ENCODE peak calls at places on chromosomes 11 and 22, in seven cellular contexts. A is astrocyte of the cerebellum, W is AG04449, J is cardiac fibroblast, N is HFFc6, B is hippocampal formation, F is retinal pigment epithelial cell. R is an unnamed sample.

GRCh38 chr22:34414467-34415440 is 494.5 kb upstream of the LARGE1 start:
- DNase-seq in A (no peak), W (no peak), J (peak; percentile 0), N (no peak), B (no peak), F (no peak), R (no peak)

GRCh38 chr11:69295995-69296889 is 2.3 kb downstream of the MYEOV start:
- DNase-seq in A (no peak), W (no peak), J (peak; percentile 87), N (peak; percentile 35), B (no peak), F (no peak), R (no peak)

GRCh38 chr11:69187540-69188065 is 31.9 kb downstream of the SMIM38 start:
- DNase-seq in A (no peak), W (no peak), J (no peak), N (no peak), B (no peak), F (no peak), R (no peak)

GRCh38 chr11:122306776-122307479 is 190.9 kb upstream of the BLID start:
- DNase-seq in A (no peak), W (no peak), J (no peak), N (no peak), B (peak; percentile 65), F (no peak), R (no peak)

GRCh38 chr11:45180158-45180887 is 33.9 kb downstream of the PRDM11 start:
- DNase-seq in A (no peak), W (no peak), J (peak; percentile 49), N (peak; percentile 13), B (no peak), F (no peak), R (no peak)

GRCh38 chr11:87820026-87820425 is 355.2 kb downstream of the RAB38 start:
- DNase-seq in A (peak; percentile 19), W (no peak), J (no peak), N (no peak), B (peak; percentile 9), F (no peak), R (no peak)

GRCh38 chr11:61022311-61023085 is 51.0 kb downstream of the CD6 start:
- DNase-seq in A (no peak), W (no peak), J (no peak), N (no peak), B (no peak), F (no peak), R (no peak)

GRCh38 chr22:19723165-19723989 is at the start of gene GP1BB:
- DNase-seq in A (no peak), W (no peak), J (peak; percentile 25), N (no peak), B (no peak), F (no peak), R (no peak)

GRCh38 chr11:100740440-100740839 is 53.4 kb downstream of the ARHGAP42 start:
- DNase-seq in A (no peak), W (no peak), J (peak; percentile 81), N (no peak), B (no peak), F (no peak), R (no peak)

GRCh38 chr11:117669062-117669461 is 128.0 kb downstream of the DSCAML1 start:
- DNase-seq in A (no peak), W (no peak), J (no peak), N (no peak), B (no peak), F (no peak), R (no peak)

GRCh38 chr11:120462825-120463224 is 48.7 kb upstream of the GRIK4 start:
- DNase-seq in A (no peak), W (no peak), J (no peak), N (no peak), B (no peak), F (no peak), R (no peak)

GRCh38 chr11:1520209-1520986 is 33.8 kb upstream of the MOB2 start:
- DNase-seq in A (no peak), W (no peak), J (no peak), N (no peak), B (no peak), F (no peak), R (no peak)

GRCh38 chr11:125188021-125188420 is 23.5 kb downstream of the PKNOX2 start:
- DNase-seq in A (no peak), W (no peak), J (no peak), N (no peak), B (no peak), F (no peak), R (no peak)

GRCh38 chr11:28697920-28698827 is 590.0 kb downstream of the METTL15 start:
- DNase-seq in A (peak; percentile 39), W (no peak), J (peak; percentile 68), N (no peak), B (peak; percentile 7), F (no peak), R (peak; percentile 4)

GRCh38 chr11:46050065-46050464 is 71.2 kb downstream of the PHF21A start:
- DNase-seq in A (peak; percentile 90), W (peak; percentile 79), J (peak; percentile 93), N (peak; percentile 84), B (no peak), F (peak; percentile 97), R (no peak)

GRCh38 chr22:20238567-20239062 is 29.5 kb downstream of the RTN4R start:
- DNase-seq in A (no peak), W (no peak), J (no peak), N (no peak), B (no peak), F (peak; percentile 8), R (no peak)

GRCh38 chr11:70099578-70100282 is 21.6 kb downstream of the ANO1 start:
- DNase-seq in A (no peak), W (no peak), J (no peak), N (no peak), B (no peak), F (no peak), R (no peak)

GRCh38 chr11:78838417-78838816 is 263.8 kb upstream of the NARS2 start:
- DNase-seq in A (no peak), W (no peak), J (no peak), N (no peak), B (no peak), F (no peak), R (no peak)

GRCh38 chr11:113255096-113255495 is 59.3 kb upstream of the TTC12 start:
- DNase-seq in A (no peak), W (no peak), J (no peak), N (no peak), B (no peak), F (no peak), R (no peak)

GRCh38 chr22:49238181-49239141 is 589.2 kb downstream of the BRD1 start:
- DNase-seq in A (no peak), W (no peak), J (no peak), N (no peak), B (no peak), F (no peak), R (no peak)

GRCh38 chr11:34654491-34655334 is 33.8 kb downstream of the EHF start:
- DNase-seq in A (no peak), W (no peak), J (peak; percentile 79), N (peak; percentile 64), B (peak; percentile 48), F (no peak), R (peak; percentile 84)

GRCh38 chr22:24177045-24177444 is 4.2 kb upstream of the SUSD2 start:
- DNase-seq in A (no peak), W (no peak), J (no peak), N (no peak), B (no peak), F (no peak), R (no peak)

GRCh38 chr11:130872961-130873360 is 43.3 kb downstream of the SNX19 start:
- DNase-seq in A (peak; percentile 72), W (no peak), J (peak; percentile 26), N (peak; percentile 64), B (no peak), F (no peak), R (no peak)

GRCh38 chr11:4441500-4441899 is 7.6 kb upstream of the OR52K2 start:
- DNase-seq in A (no peak), W (no peak), J (no peak), N (no peak), B (no peak), F (no peak), R (no peak)

GRCh38 chr22:27206001-27206746 is 548.8 kb downstream of the MIAT start:
- DNase-seq in A (peak; percentile 24), W (no peak), J (peak; percentile 31), N (no peak), B (no peak), F (no peak), R (no peak)

GRCh38 chr11:74449369-74449931 is 17.9 kb downstream of the KCNE3 start:
- DNase-seq in A (peak; percentile 77), W (peak; percentile 23), J (peak; percentile 89), N (peak; percentile 85), B (peak; percentile 85), F (peak; percentile 28), R (no peak)

GRCh38 chr22:46460835-46461234 is 76.6 kb downstream of the CELSR1 start:
- DNase-seq in A (no peak), W (no peak), J (no peak), N (no peak), B (no peak), F (no peak), R (no peak)

GRCh38 chr22:38397189-38398097 is 57.6 kb downstream of the KCNJ4 start:
- DNase-seq in A (no peak), W (no peak), J (peak; percentile 65), N (no peak), B (no peak), F (no peak), R (no peak)

GRCh38 chr22:43279867-43280519 is 63.2 kb downstream of the SCUBE1 start:
- DNase-seq in A (no peak), W (no peak), J (no peak), N (no peak), B (no peak), F (no peak), R (no peak)

GRCh38 chr11:18987454-18988231 is 48.4 kb upstream of the MRGPRX1 start:
- DNase-seq in A (peak; percentile 1), W (no peak), J (no peak), N (peak; percentile 63), B (no peak), F (no peak), R (no peak)

GRCh38 chr11:120096756-120097191 is 41.1 kb downstream of the TRIM29 start:
- DNase-seq in A (no peak), W (no peak), J (no peak), N (no peak), B (no peak), F (no peak), R (no peak)

GRCh38 chr11:122717264-122717867 is 61.8 kb downstream of the UBASH3B start:
- DNase-seq in A (no peak), W (no peak), J (no peak), N (no peak), B (no peak), F (no peak), R (no peak)

GRCh38 chr11:65911682-65912568 is 6.9 kb downstream of the C11orf68 start:
- DNase-seq in A (no peak), W (no peak), J (peak; percentile 87), N (peak; percentile 85), B (no peak), F (no peak), R (no peak)

GRCh38 chr11:55571828-55572227 is at the start of gene OR4C16:
- DNase-seq in A (no peak), W (no peak), J (no peak), N (no peak), B (no peak), F (no peak), R (no peak)

GRCh38 chr11:15073361-15074205 is at the start of gene CALCB:
- DNase-seq in A (no peak), W (no peak), J (peak; percentile 16), N (no peak), B (no peak), F (no peak), R (no peak)

GRCh38 chr22:31142285-31142684 is 2.0 kb upstream of the PLA2G3 start:
- DNase-seq in A (no peak), W (no peak), J (no peak), N (no peak), B (no peak), F (no peak), R (no peak)

GRCh38 chr11:44421090-44421675 is 111.2 kb upstream of the ALX4 start:
- DNase-seq in A (no peak), W (no peak), J (no peak), N (no peak), B (no peak), F (no peak), R (no peak)

GRCh38 chr22:27019827-27020226 is 362.4 kb downstream of the MIAT start:
- DNase-seq in A (no peak), W (no peak), J (no peak), N (no peak), B (no peak), F (no peak), R (no peak)